ENCODE peak calls at places on chromosomes 6 and 20, in four cellular contexts. P, S, Q and V are unnamed samples. For H3K36me3, the result is how much of the 10 kb centered on the place peaks cover.

GRCh38 chr20:16580127-16580526 is 6.9 kb upstream of the KIF16B start:
- DNase-seq in P (peak), S (no peak), Q (no peak), V (no peak)

GRCh38 chr6:106757722-106758467 is 128.5 kb downstream of the QRSL1 start:
- DNase-seq in P (no peak), S (no peak), Q (no peak), V (no peak)

GRCh38 chr20:21048841-21049273 is 57.3 kb downstream of the LINC00237 start:
- DNase-seq in P (no peak), S (peak), Q (no peak), V (peak)

GRCh38 chr6:112640895-112641294 is 293.8 kb downstream of the RFPL4B start:
- DNase-seq in P (peak), S (no peak), Q (no peak), V (no peak)

GRCh38 chr20:10508060-10508459 is 73.0 kb downstream of the SLX4IP start:
- DNase-seq in P (no peak), S (no peak), Q (peak), V (peak)

GRCh38 chr20:61958773-61959172 is 106.9 kb downstream of the TAF4 start:
- DNase-seq in P (no peak), S (no peak), Q (no peak), V (no peak)

GRCh38 chr20:50357783-50358161 is 152.4 kb upstream of the PTPN1 start:
- DNase-seq in P (no peak), S (no peak), Q (no peak), V (no peak)

GRCh38 chr6:71187136-71187535 is 101.5 kb upstream of the OGFRL1 start:
- DNase-seq in P (no peak), S (no peak), Q (no peak), V (no peak)

GRCh38 chr6:42349753-42350573 is 101.8 kb downstream of the TRERF1 start:
- DNase-seq in P (no peak), S (no peak), Q (no peak), V (no peak)

GRCh38 chr6:45076217-45076616 is 251.9 kb upstream of the RUNX2 start:
- DNase-seq in P (no peak), S (no peak), Q (no peak), V (no peak)

GRCh38 chr6:113596907-113597583 is 260.1 kb upstream of the MARCKS start:
- DNase-seq in P (peak), S (peak), Q (no peak), V (no peak)

GRCh38 chr20:46020515-46020914 is 8.5 kb upstream of the SLC12A5 start:
- DNase-seq in P (no peak), S (no peak), Q (no peak), V (no peak)

GRCh38 chr6:109079981-109080380 is 14.7 kb downstream of the SESN1 start:
- DNase-seq in P (no peak), S (peak), Q (peak), V (no peak)

GRCh38 chr6:30681696-30682180 is 4.7 kb downstream of the PPP1R18 start:
- DNase-seq in P (no peak), S (no peak), Q (no peak), V (no peak)

GRCh38 chr20:12997128-12997655 is 11.6 kb upstream of the SPTLC3 start:
- DNase-seq in P (no peak), S (no peak), Q (no peak), V (no peak)

GRCh38 chr20:48897298-48898044 is 24.0 kb upstream of the ARFGEF2 start:
- DNase-seq in P (peak), S (no peak), Q (no peak), V (no peak)

GRCh38 chr6:98560418-98560817 is 274.0 kb upstream of the POU3F2 start:
- DNase-seq in P (no peak), S (no peak), Q (no peak), V (no peak)

GRCh38 chr20:59422911-59423520 is 122.6 kb downstream of the EDN3 start:
- DNase-seq in P (no peak), S (no peak), Q (no peak), V (no peak)

GRCh38 chr20:10125757-10126156 is 91.0 kb downstream of the ANKEF1 start:
- DNase-seq in P (no peak), S (no peak), Q (no peak), V (no peak)

DNA sequence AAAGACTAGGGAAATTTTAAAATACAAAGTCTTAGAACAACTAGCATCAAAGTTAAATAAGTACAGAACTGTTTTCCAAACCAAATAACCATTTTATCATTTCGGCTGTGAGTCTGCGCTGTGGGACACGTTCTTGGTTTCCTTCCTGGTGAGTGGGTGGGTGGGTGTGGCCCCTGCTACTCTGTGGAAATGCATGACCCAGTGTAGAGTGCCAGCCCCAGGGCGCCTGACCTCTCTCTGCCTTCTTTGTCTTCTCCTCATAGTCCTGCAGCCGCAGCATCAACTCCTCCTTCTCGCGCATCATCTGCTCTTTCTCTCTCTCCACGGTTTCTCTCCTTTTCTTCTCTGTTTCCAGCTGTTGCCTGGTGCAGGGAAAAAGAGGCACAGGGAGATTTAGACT is 48.6 kb downstream of the EZR start:
- DNase-seq in P (no peak), S (no peak), Q (no peak), V (no peak)
- H3K27ac ChIP-seq in P (no peak), S (peak), Q (no peak), V (no peak)

GRCh38 chr20:1577906-1578305 is 20.4 kb upstream of the SIRPD start:
- DNase-seq in P (no peak), S (no peak), Q (no peak), V (no peak)
- TF ChIP-seq CTCF in P (no peak), S (no peak), Q (no peak), V (no peak)

DNA sequence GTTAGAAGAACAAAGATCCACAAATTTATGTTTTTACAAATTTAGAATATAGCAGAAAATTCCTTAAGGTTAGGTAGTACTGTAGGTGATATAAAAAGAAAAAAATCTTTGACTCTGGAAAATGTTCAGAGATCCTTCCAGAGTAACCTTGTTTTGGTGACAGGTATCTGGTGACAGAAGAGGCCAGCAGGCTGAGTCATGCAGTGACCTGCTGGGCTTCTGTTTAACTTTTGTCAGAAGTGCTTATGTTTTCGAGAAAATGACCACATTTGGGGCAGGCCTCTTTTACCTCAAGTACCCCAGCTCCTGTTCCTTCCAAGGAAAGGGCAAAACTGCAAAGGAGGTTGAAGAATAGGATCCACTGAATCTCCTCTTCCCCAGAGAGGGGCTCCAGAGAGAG is 10.5 kb upstream of the CLDN20 start:
- DNase-seq in P (no peak), S (no peak), Q (no peak), V (no peak)
- H3K36me3 ChIP-seq in P (under half), S (under half), Q (under half), V (under half)

GRCh38 chr6:32940656-32941411 is at the start of gene HLA-DMB:
- DNase-seq in P (peak), S (peak), Q (no peak), V (peak)
- H3K27ac ChIP-seq in P (no peak), S (no peak), Q (no peak), V (peak)

DNA sequence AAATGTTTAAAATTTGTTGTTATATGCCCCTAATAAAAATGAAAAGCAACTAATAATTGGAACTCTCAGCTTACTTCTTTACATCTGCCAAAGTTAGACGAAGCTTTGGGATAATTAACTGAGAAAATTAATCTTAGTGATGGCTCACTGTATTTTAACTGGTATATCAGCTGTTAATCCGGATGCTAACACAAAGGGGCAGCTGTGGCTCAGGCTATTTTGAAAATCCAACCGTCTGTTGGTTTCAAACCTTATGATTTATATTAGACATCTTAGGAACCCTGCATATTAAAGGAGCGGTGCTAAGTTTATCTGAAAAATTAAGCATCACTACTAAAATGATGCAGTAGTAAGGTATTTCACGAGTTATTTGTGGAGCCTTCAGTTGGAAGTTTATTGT is 96.6 kb downstream of the AKAP7 start:
- DNase-seq in P (no peak), S (no peak), Q (no peak), V (no peak)
- TF ChIP-seq CTCF in P (no peak), S (no peak), Q (no peak), V (no peak)

GRCh38 chr6:12760911-12761310 is 44.3 kb downstream of the PHACTR1 start:
- DNase-seq in P (no peak), S (no peak), Q (no peak), V (no peak)

GRCh38 chr6:12767016-12767415 is 50.4 kb downstream of the PHACTR1 start:
- DNase-seq in P (no peak), S (no peak), Q (no peak), V (no peak)

GRCh38 chr6:12761376-12762115 is 45.0 kb downstream of the PHACTR1 start:
- DNase-seq in P (no peak), S (no peak), Q (no peak), V (no peak)

GRCh38 chr6:12769556-12770255 is 53.1 kb downstream of the PHACTR1 start:
- DNase-seq in P (no peak), S (no peak), Q (no peak), V (no peak)

GRCh38 chr6:12766365-12766764 is 49.8 kb downstream of the PHACTR1 start:
- DNase-seq in P (no peak), S (no peak), Q (no peak), V (no peak)
- H3K36me3 ChIP-seq in P (under half), S (under half), Q (under half), V (under half)